ENCODE peak calls at places on chromosomes 11 and 22, in seven cellular contexts. U is stimulated activated CD8-positive, alpha-beta memory T cell treated with anti-CD3 and anti-CD28 coated beads, Interleukin-2, amount 100 ng/mL, for 1 hour; O is lung; H is germinal center; I is amniotic epithelial cell; Y is NCI-H1105; G is frontal cortex. D is an unnamed sample.

GRCh38 chr22:33971561-33971961 is 51.3 kb upstream of the LARGE1 start:
- DNase-seq in H (no peak), O (no peak), I (no peak), Y (no peak), U (no peak), G (peak; percentile 19), D (no peak)

GRCh38 chr11:112610996-112611795 is 350.0 kb upstream of the NCAM1 start:
- DNase-seq in Y (peak; percentile 37), I (no peak), U (no peak), H (no peak), O (no peak), G (no peak), D (no peak)

GRCh38 chr11:83092488-83093384 is 21.0 kb upstream of the RAB30 start:
- DNase-seq in I (peak; percentile 52), H (no peak), G (no peak), O (no peak), Y (no peak), U (no peak), D (peak; percentile 85)

GRCh38 chr11:34682822-34683221 is 61.9 kb downstream of the EHF start:
- DNase-seq in O (no peak), Y (no peak), G (no peak), H (no peak), U (no peak), I (peak; percentile 48), D (no peak)

GRCh38 chr22:37442537-37442936 is 15.3 kb upstream of the ELFN2 start:
- DNase-seq in Y (no peak), H (no peak), I (peak; percentile 77), G (no peak), O (no peak), U (no peak), D (no peak)

GRCh38 chr11:60810583-60810982 is 25.4 kb downstream of the MS4A10 start:
- DNase-seq in Y (no peak), U (no peak), H (no peak), G (no peak), O (no peak), I (no peak), D (no peak)

GRCh38 chr22:48382197-48382596 is 1445.5 kb downstream of the BRD1 start:
- DNase-seq in H (no peak), G (no peak), I (no peak), O (no peak), Y (no peak), U (no peak), D (no peak)

GRCh38 chr11:9664276-9665171 is 647 bp downstream of the SWAP70 start:
- DNase-seq in I (peak; percentile 25), G (peak; percentile 45), H (no peak), O (peak; percentile 52), Y (no peak), U (no peak), D (peak; percentile 19)

GRCh38 chr11:123137496-123138270 is 57.4 kb downstream of the CLMP start:
- DNase-seq in O (peak; percentile 51), I (no peak), H (no peak), Y (no peak), G (peak; percentile 10), U (no peak), D (no peak)

GRCh38 chr11:10770626-10771254 is 19.7 kb downstream of the CTR9 start:
- DNase-seq in I (peak; percentile 45), U (no peak), Y (peak; percentile 38), H (peak; percentile 43), G (no peak), O (no peak), D (no peak)

GRCh38 chr11:31902706-31903105 is 91.6 kb upstream of the PAX6 start:
- DNase-seq in H (no peak), O (no peak), U (no peak), I (no peak), Y (no peak), G (no peak), D (no peak)

GRCh38 chr11:130508913-130509312 is 60.5 kb downstream of the ADAMTS15 start:
- DNase-seq in O (no peak), I (no peak), Y (no peak), G (no peak), H (no peak), U (no peak), D (no peak)

GRCh38 chr11:68388595-68389198 is 71.9 kb upstream of the PPP6R3 start:
- DNase-seq in O (no peak), I (no peak), H (no peak), G (no peak), U (no peak), Y (no peak), D (no peak)

GRCh38 chr22:43404673-43405385 is 7.0 kb upstream of the MPPED1 start:
- DNase-seq in O (no peak), I (no peak), U (no peak), G (no peak), Y (no peak), H (no peak), D (peak; percentile 68)

GRCh38 chr11:68166969-68167368 is 45.8 kb upstream of the CHKA start:
- DNase-seq in H (no peak), I (no peak), G (no peak), U (no peak), O (no peak), Y (no peak), D (no peak)

GRCh38 chr11:32056445-32056844 is 34.4 kb upstream of the RCN1 start:
- DNase-seq in O (no peak), G (no peak), U (no peak), I (peak; percentile 92), H (no peak), Y (no peak), D (no peak)

GRCh38 chr11:24509114-24509513 is 12.3 kb downstream of the LUZP2 start:
- DNase-seq in H (no peak), O (no peak), I (peak; percentile 11), Y (no peak), G (no peak), U (no peak), D (no peak)

GRCh38 chr11:44766972-44767278 is 40.2 kb downstream of the TSPAN18 start:
- DNase-seq in Y (no peak), G (no peak), I (peak; percentile 58), H (no peak), U (no peak), O (no peak), D (no peak)

GRCh38 chr11:11618973-11619435 is 2.8 kb downstream of the GALNT18 start:
- DNase-seq in O (no peak), Y (no peak), U (no peak), H (no peak), I (no peak), G (no peak), D (no peak)

GRCh38 chr11:17974246-17974645 is 38.6 kb downstream of the SERGEF start:
- DNase-seq in O (no peak), H (no peak), U (no peak), I (no peak), G (no peak), Y (no peak), D (no peak)

GRCh38 chr11:77303328-77303727 is 1.8 kb upstream of the GDPD4 start:
- DNase-seq in Y (no peak), H (no peak), G (no peak), I (no peak), O (no peak), U (no peak), D (no peak)

GRCh38 chr22:24536089-24536488 is 18.8 kb downstream of the GUCD1 start:
- DNase-seq in G (no peak), U (no peak), I (no peak), Y (no peak), O (no peak), H (no peak), D (no peak)

D was measured in prostate gland.